ENCODE peak calls at places on chromosomes 5 and 9, in five cellular contexts. One of them, this sample, is unnamed.

GRCh38 chr5:41776435-41776834 is 93.8 kb downstream of the OXCT1 start:
- DNase-seq in IMR-90: peak
- DNase-seq in SK-N-SH: no peak
- DNase-seq in K562: no peak
- DNase-seq in GM12878: no peak
- DNase-seq in this sample: no peak

GRCh38 chr9:113154471-113154870 is 3.7 kb downstream of the SLC31A2 start:
- DNase-seq in IMR-90: peak
- DNase-seq in SK-N-SH: no peak
- DNase-seq in K562: no peak
- DNase-seq in GM12878: no peak
- DNase-seq in this sample: no peak

GRCh38 chr5:155264809-155265208 is 251.3 kb downstream of the KIF4B start:
- DNase-seq in IMR-90: no peak
- DNase-seq in SK-N-SH: no peak
- DNase-seq in K562: no peak
- DNase-seq in GM12878: no peak
- DNase-seq in this sample: no peak

GRCh38 chr9:107274953-107275422 is 8.1 kb upstream of the RAD23B start:
- DNase-seq in IMR-90: peak
- DNase-seq in SK-N-SH: no peak
- DNase-seq in K562: no peak
- DNase-seq in GM12878: no peak
- DNase-seq in this sample: peak

GRCh38 chr9:13970426-13970825 is 343.5 kb downstream of the NFIB start:
- DNase-seq in IMR-90: no peak
- DNase-seq in SK-N-SH: no peak
- DNase-seq in K562: no peak
- DNase-seq in GM12878: no peak
- DNase-seq in this sample: no peak

GRCh38 chr9:114989600-114990410 is 59.4 kb upstream of the TNFSF8 start:
- DNase-seq in IMR-90: no peak
- DNase-seq in SK-N-SH: no peak
- DNase-seq in K562: no peak
- DNase-seq in GM12878: peak
- DNase-seq in this sample: no peak

GRCh38 chr5:132961887-132962286 is 1.5 kb downstream of the AFF4 start:
- DNase-seq in IMR-90: peak
- DNase-seq in SK-N-SH: no peak
- DNase-seq in K562: peak
- DNase-seq in GM12878: no peak
- DNase-seq in this sample: no peak

GRCh38 chr9:130707225-130707976 is 13.8 kb downstream of the EXOSC2 start:
- DNase-seq in IMR-90: peak
- DNase-seq in SK-N-SH: peak
- DNase-seq in K562: peak
- DNase-seq in GM12878: no peak
- DNase-seq in this sample: peak

GRCh38 chr9:79883073-79883645 is 311.4 kb downstream of the TLE4 start:
- DNase-seq in IMR-90: no peak
- DNase-seq in SK-N-SH: no peak
- DNase-seq in K562: no peak
- DNase-seq in GM12878: no peak
- DNase-seq in this sample: no peak

GRCh38 chr5:150302301-150303069 is at the start of gene ARSI:
- DNase-seq in IMR-90: no peak
- DNase-seq in SK-N-SH: no peak
- DNase-seq in K562: no peak
- DNase-seq in GM12878: no peak
- DNase-seq in this sample: peak

GRCh38 chr5:160083012-160083436 is 36.2 kb downstream of the PWWP2A start:
- DNase-seq in IMR-90: peak
- DNase-seq in SK-N-SH: no peak
- DNase-seq in K562: no peak
- DNase-seq in GM12878: no peak
- DNase-seq in this sample: peak

GRCh38 chr9:126299706-126300276 is 26.8 kb upstream of the MVB12B start:
- DNase-seq in IMR-90: no peak
- DNase-seq in SK-N-SH: no peak
- DNase-seq in K562: no peak
- DNase-seq in GM12878: no peak
- DNase-seq in this sample: no peak

GRCh38 chr5:118788351-118788750 is 200.0 kb downstream of the DTWD2 start:
- DNase-seq in IMR-90: no peak
- DNase-seq in SK-N-SH: no peak
- DNase-seq in K562: no peak
- DNase-seq in GM12878: no peak
- DNase-seq in this sample: no peak

GRCh38 chr9:111873901-111874300 is 22.7 kb upstream of the UGCG start:
- DNase-seq in IMR-90: no peak
- DNase-seq in SK-N-SH: no peak
- DNase-seq in K562: no peak
- DNase-seq in GM12878: no peak
- DNase-seq in this sample: no peak

GRCh38 chr5:169827769-169828168 is 152.5 kb downstream of the INSYN2B start:
- DNase-seq in IMR-90: peak
- DNase-seq in SK-N-SH: no peak
- DNase-seq in K562: no peak
- DNase-seq in GM12878: no peak
- DNase-seq in this sample: no peak

GRCh38 chr5:177520906-177521513 is 4.2 kb upstream of the DDX41 start:
- DNase-seq in IMR-90: no peak
- DNase-seq in SK-N-SH: no peak
- DNase-seq in K562: no peak
- DNase-seq in GM12878: no peak
- DNase-seq in this sample: no peak

GRCh38 chr5:73450672-73451217 is 2.2 kb upstream of the FOXD1 start:
- DNase-seq in IMR-90: peak
- DNase-seq in SK-N-SH: no peak
- DNase-seq in K562: peak
- DNase-seq in GM12878: no peak
- DNase-seq in this sample: peak

GRCh38 chr9:15509931-15510788 is 610 bp downstream of the PSIP1 start:
- DNase-seq in IMR-90: no peak
- DNase-seq in SK-N-SH: peak
- DNase-seq in K562: peak
- DNase-seq in GM12878: no peak
- DNase-seq in this sample: peak

GRCh38 chr5:38601843-38602424 is 45.5 kb upstream of the LIFR start:
- DNase-seq in IMR-90: peak
- DNase-seq in SK-N-SH: no peak
- DNase-seq in K562: no peak
- DNase-seq in GM12878: no peak
- DNase-seq in this sample: no peak

GRCh38 chr9:129145841-129146292 is 32.2 kb downstream of the IER5L start:
- DNase-seq in IMR-90: peak
- DNase-seq in SK-N-SH: no peak
- DNase-seq in K562: no peak
- DNase-seq in GM12878: no peak
- DNase-seq in this sample: no peak
- TF ChIP-seq RCOR1 in IMR-90: no peak
- TF ChIP-seq RCOR1 in SK-N-SH: no peak
- TF ChIP-seq RCOR1 in K562: no peak
- TF ChIP-seq RCOR1 in GM12878: no peak
- TF ChIP-seq RCOR1 in this sample: no peak

DNA sequence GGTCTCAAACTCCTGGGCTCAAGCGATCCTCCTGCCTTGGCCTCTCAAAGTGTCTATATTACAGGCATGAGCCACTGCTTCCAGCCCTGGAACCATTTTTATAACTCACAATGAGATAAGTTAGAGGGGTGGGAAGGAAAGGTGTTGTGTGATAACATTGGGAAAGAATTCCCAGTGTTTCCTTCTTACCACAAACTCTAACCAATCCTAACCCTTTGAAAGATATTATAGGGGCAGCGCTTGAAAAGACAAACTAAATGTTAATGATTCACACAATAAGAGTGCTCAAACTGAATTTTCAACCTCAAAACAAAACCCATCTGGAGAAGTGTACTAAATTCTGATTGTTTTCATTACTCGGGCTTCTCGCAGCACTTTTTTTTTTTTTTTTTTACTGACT is 109.7 kb downstream of the TSSK1B start:
- DNase-seq in IMR-90: peak
- DNase-seq in SK-N-SH: no peak
- DNase-seq in K562: no peak
- DNase-seq in GM12878: no peak
- DNase-seq in this sample: no peak
- TF ChIP-seq SMC3 in IMR-90: no peak
- TF ChIP-seq SMC3 in SK-N-SH: no peak
- TF ChIP-seq SMC3 in K562: no peak
- TF ChIP-seq SMC3 in GM12878: no peak
- TF ChIP-seq SMC3 in this sample: no peak

GRCh38 chr5:65126192-65126591 is 355.5 kb downstream of the ADAMTS6 start:
- DNase-seq in IMR-90: peak
- DNase-seq in SK-N-SH: no peak
- DNase-seq in K562: no peak
- DNase-seq in GM12878: no peak
- DNase-seq in this sample: no peak

GRCh38 chr5:65127181-65127901 is 354.4 kb downstream of the ADAMTS6 start:
- DNase-seq in IMR-90: peak
- DNase-seq in SK-N-SH: no peak
- DNase-seq in K562: no peak
- DNase-seq in GM12878: no peak
- DNase-seq in this sample: no peak

GRCh38 chr5:65126670-65127069 is 355.1 kb downstream of the ADAMTS6 start:
- DNase-seq in IMR-90: no peak
- DNase-seq in SK-N-SH: no peak
- DNase-seq in K562: no peak
- DNase-seq in GM12878: no peak
- DNase-seq in this sample: no peak

GRCh38 chr5:65128226-65128625 is 353.5 kb downstream of the ADAMTS6 start:
- DNase-seq in IMR-90: peak
- DNase-seq in SK-N-SH: no peak
- DNase-seq in K562: no peak
- DNase-seq in GM12878: no peak
- DNase-seq in this sample: no peak

GRCh38 chr5:65125681-65126080 is 356.0 kb downstream of the ADAMTS6 start:
- DNase-seq in IMR-90: no peak
- DNase-seq in SK-N-SH: no peak
- DNase-seq in K562: no peak
- DNase-seq in GM12878: no peak
- DNase-seq in this sample: no peak
- H3K4me2 ChIP-seq in IMR-90: peak
- H3K4me2 ChIP-seq in SK-N-SH: no peak
- H3K4me2 ChIP-seq in K562: peak
- H3K4me2 ChIP-seq in GM12878: no peak
- H3K4me2 ChIP-seq in this sample: no peak

DNA sequence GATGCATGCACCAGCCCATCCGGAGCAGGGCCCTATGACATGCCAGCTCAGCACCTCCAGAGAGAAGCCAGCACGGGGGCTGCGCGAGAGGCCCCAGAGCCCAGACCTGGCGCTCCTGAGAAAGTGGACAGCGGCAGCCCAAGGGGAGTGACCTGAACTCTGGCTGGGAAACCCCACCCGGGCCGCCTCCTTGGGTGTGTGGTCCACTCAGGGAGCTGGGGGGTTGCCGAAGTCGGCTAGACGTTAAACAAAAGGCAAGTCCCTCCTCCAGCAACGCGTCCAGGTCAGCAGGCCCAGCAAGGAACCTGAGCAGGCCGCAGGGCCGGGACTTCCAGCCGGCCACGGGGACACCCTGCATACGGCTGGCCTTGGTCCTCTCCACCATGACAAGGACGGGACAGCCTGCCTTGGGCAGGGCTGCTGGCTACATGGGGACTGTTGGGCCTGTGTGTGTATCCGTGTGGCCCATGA is 35.7 kb downstream of the NACC2 start:
- DNase-seq in IMR-90: no peak
- DNase-seq in SK-N-SH: peak
- DNase-seq in K562: no peak
- DNase-seq in GM12878: no peak
- DNase-seq in this sample: no peak
- TF ChIP-seq RCOR1 in IMR-90: no peak
- TF ChIP-seq RCOR1 in SK-N-SH: no peak
- TF ChIP-seq RCOR1 in K562: no peak
- TF ChIP-seq RCOR1 in GM12878: no peak
- TF ChIP-seq RCOR1 in this sample: no peak

GRCh38 chr5:79418276-79418675 is 95.7 kb downstream of the HOMER1 start:
- DNase-seq in IMR-90: no peak
- DNase-seq in SK-N-SH: no peak
- DNase-seq in K562: no peak
- DNase-seq in GM12878: no peak
- DNase-seq in this sample: no peak
- TF ChIP-seq SMC3 in IMR-90: no peak
- TF ChIP-seq SMC3 in SK-N-SH: no peak
- TF ChIP-seq SMC3 in K562: no peak
- TF ChIP-seq SMC3 in GM12878: no peak
- TF ChIP-seq SMC3 in this sample: no peak

GRCh38 chr9:95027914-95028854 is 289.3 kb downstream of the FANCC start:
- DNase-seq in IMR-90: no peak
- DNase-seq in SK-N-SH: no peak
- DNase-seq in K562: no peak
- DNase-seq in GM12878: no peak
- DNase-seq in this sample: no peak

GRCh38 chr9:95029720-95030119 is 287.8 kb downstream of the FANCC start:
- DNase-seq in IMR-90: no peak
- DNase-seq in SK-N-SH: no peak
- DNase-seq in K562: no peak
- DNase-seq in GM12878: no peak
- DNase-seq in this sample: no peak

GRCh38 chr9:95028855-95029219 is 288.7 kb downstream of the FANCC start:
- DNase-seq in IMR-90: no peak
- DNase-seq in SK-N-SH: no peak
- DNase-seq in K562: no peak
- DNase-seq in GM12878: no peak
- DNase-seq in this sample: no peak

GRCh38 chr9:95030344-95030743 is 287.2 kb downstream of the FANCC start:
- DNase-seq in IMR-90: no peak
- DNase-seq in SK-N-SH: no peak
- DNase-seq in K562: no peak
- DNase-seq in GM12878: no peak
- DNase-seq in this sample: no peak

DNA sequence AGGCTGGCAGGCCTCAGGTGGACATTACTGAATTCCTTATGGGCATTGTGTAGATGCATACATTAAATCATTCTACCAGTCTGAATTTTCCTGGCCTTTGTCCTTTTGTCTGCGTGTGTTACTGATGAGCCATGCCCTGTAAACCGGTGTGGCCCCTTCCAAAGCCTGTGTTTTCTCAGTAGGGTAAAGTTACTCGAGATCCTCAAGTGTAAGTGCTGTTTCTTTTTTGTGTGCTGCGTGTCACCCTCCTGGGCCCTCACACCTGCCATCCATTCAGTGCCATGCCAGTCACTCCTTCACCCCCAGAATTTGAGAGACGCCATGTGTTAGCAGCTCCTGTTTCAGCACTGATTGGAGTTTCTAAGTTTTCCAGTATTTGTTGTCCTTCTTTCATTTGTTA is 288.3 kb downstream of the FANCC start:
- DNase-seq in IMR-90: no peak
- DNase-seq in SK-N-SH: no peak
- DNase-seq in K562: no peak
- DNase-seq in GM12878: no peak
- DNase-seq in this sample: no peak
- H3K4me2 ChIP-seq in IMR-90: no peak
- H3K4me2 ChIP-seq in SK-N-SH: no peak
- H3K4me2 ChIP-seq in K562: no peak
- H3K4me2 ChIP-seq in GM12878: no peak
- H3K4me2 ChIP-seq in this sample: peak